ENCODE peak calls at places on chromosome 5, in seven cellular contexts. F is DMS153; L is activated CD8-positive, alpha-beta T cell treated with anti-CD3 and anti-CD28 coated beads, Interleukin-2, amount 10 ng/mL, durations not matched to agents 7 days and 5 days; G is BJ; C is PC-3; M is adrenal gland; J is EH. W is an unnamed sample.

GRCh38 chr5:179840766-179841165 is 17.9 kb downstream of the MRNIP start:
- DNase-seq in F (no peak), L (no peak), G (no peak), M (no peak), C (no peak), J (no peak), W (no peak)

GRCh38 chr5:168291281-168291960 is at the start of gene WWC1:
- DNase-seq in C (peak; percentile 91), F (peak; percentile 55), M (no peak), G (no peak), L (peak; percentile 53), J (peak; percentile 49), W (no peak)

GRCh38 chr5:31957151-31957550 is 217.0 kb downstream of the GOLPH3 start:
- DNase-seq in F (no peak), L (no peak), C (no peak), G (no peak), J (no peak), M (no peak), W (no peak)

GRCh38 chr5:569358-569867 is 42.7 kb upstream of the CEP72 start:
- DNase-seq in J (no peak), L (no peak), F (no peak), C (no peak), M (no peak), G (no peak), W (no peak)

GRCh38 chr5:639253-639530 is 27.1 kb downstream of the CEP72 start:
- DNase-seq in J (no peak), L (no peak), C (no peak), G (no peak), M (no peak), F (no peak), W (no peak)

GRCh38 chr5:32984851-32985250 is 273.7 kb downstream of the NPR3 start:
- DNase-seq in F (no peak), M (no peak), J (peak; percentile 80), L (no peak), G (no peak), C (peak; percentile 73), W (peak; percentile 14)

GRCh38 chr5:157888814-157889532 is 30.0 kb upstream of the CLINT1 start:
- DNase-seq in F (peak; percentile 52), L (no peak), M (no peak), C (peak; percentile 32), G (no peak), J (no peak), W (no peak)

GRCh38 chr5:111254613-111255012 is 30.4 kb downstream of the CAMK4 start:
- DNase-seq in F (no peak), J (no peak), L (peak; percentile 53), M (no peak), G (no peak), C (no peak), W (no peak)

GRCh38 chr5:59489551-59489950 is 404.0 kb downstream of the PDE4D start:
- DNase-seq in F (no peak), C (no peak), J (no peak), M (no peak), L (no peak), G (no peak), W (no peak)

GRCh38 chr5:9630251-9630650 is at the start of gene TAS2R1:
- DNase-seq in M (no peak), J (no peak), F (no peak), L (no peak), G (no peak), C (no peak), W (no peak)

GRCh38 chr5:177606071-177607051 is 6.4 kb downstream of the B4GALT7 start:
- DNase-seq in F (no peak), G (no peak), C (no peak), L (no peak), J (no peak), M (no peak), W (no peak)

GRCh38 chr5:155004138-155004744 is 9.3 kb upstream of the KIF4B start:
- DNase-seq in C (peak; percentile 56), J (peak; percentile 16), F (no peak), L (peak; percentile 26), M (peak; percentile 19), G (no peak), W (no peak)

W was measured in AG04449.